ENCODE peak calls at places on chromosomes 2 and 18, in four cellular contexts. W is anterior cingulate cortex; L is HS-5; C is stimulated activated CD8-positive, alpha-beta memory T cell treated with anti-CD3 and anti-CD28 coated beads, Interleukin-4, amount 100 ng/mL, for 1 hour. V is an unnamed sample.

GRCh38 chr2:199458806-199459285 is 1.1 kb upstream of the SATB2 start:
- DNase-seq in W (no peak), L (no peak), C (no peak), V (no peak)

GRCh38 chr18:40902436-40902835 is 1052.6 kb upstream of the PIK3C3 start:
- DNase-seq in W (no peak), L (no peak), C (no peak), V (no peak)

GRCh38 chr18:72866901-72867701 is 686 bp downstream of the NETO1 start:
- DNase-seq in W (no peak), L (no peak), C (no peak), V (no peak)

GRCh38 chr18:55455938-55456337 is 132.1 kb downstream of the TCF4 start:
- DNase-seq in W (no peak), L (no peak), C (no peak), V (no peak)

GRCh38 chr2:195238366-195238765 is 418.7 kb upstream of the SLC39A10 start:
- DNase-seq in W (no peak), L (no peak), C (no peak), V (no peak)

GRCh38 chr18:23838801-23839366 is 149.6 kb downstream of the LAMA3 start:
- DNase-seq in W (no peak), L (no peak), C (no peak), V (no peak)

GRCh38 chr2:13682878-13683277 is 949.6 kb upstream of the LRATD1 start:
- DNase-seq in W (no peak), L (no peak), C (no peak), V (no peak)

GRCh38 chr18:9117980-9118841 is 15.7 kb downstream of the NDUFV2 start:
- DNase-seq in W (no peak), L (no peak), C (no peak), V (no peak)

GRCh38 chr2:216108310-216108966 is 710 bp upstream of the XRCC5 start:
- DNase-seq in W (no peak), L (no peak), C (no peak), V (no peak)

GRCh38 chr2:11506611-11506969 is 27.3 kb upstream of the GREB1 start:
- DNase-seq in W (no peak), L (no peak), C (no peak), V (no peak)

GRCh38 chr2:25332571-25332970 is 9.2 kb downstream of the DNMT3A start:
- DNase-seq in W (peak), L (no peak), C (no peak), V (no peak)

GRCh38 chr2:123826729-123827271 is 198.3 kb upstream of the CNTNAP5 start:
- DNase-seq in W (no peak), L (no peak), C (no peak), V (no peak)

GRCh38 chr2:170739048-170739447 is 23.9 kb downstream of the SP5 start:
- DNase-seq in W (no peak), L (peak), C (no peak), V (no peak)

GRCh38 chr18:61528961-61529360 is 195.7 kb downstream of the CDH20 start:
- DNase-seq in W (no peak), L (no peak), C (no peak), V (no peak)

GRCh38 chr2:43737855-43738254 is 36.0 kb upstream of the DYNC2LI1 start:
- DNase-seq in W (no peak), L (no peak), C (no peak), V (no peak)

GRCh38 chr2:10141736-10142639 is 19.4 kb downstream of the RRM2 start:
- DNase-seq in W (no peak), L (no peak), C (no peak), V (no peak)

GRCh38 chr2:191611614-191612013 is 66.3 kb upstream of the NABP1 start:
- DNase-seq in W (no peak), L (no peak), C (no peak), V (no peak)

GRCh38 chr2:182784777-182785176 is 68.7 kb downstream of the DNAJC10 start:
- DNase-seq in W (no peak), L (peak), C (no peak), V (no peak)